ENCODE peak calls at places on chromosomes 1 and 21, in five cellular contexts. D, K, R, Z and S are unnamed samples.

GRCh38 chr1:98502937-98503336 is 158.6 kb upstream of the SNX7 start:
- DNase-seq in Z (no peak), R (no peak), K (no peak), D (no peak), S (no peak)

GRCh38 chr1:35597870-35598269 is 24.8 kb downstream of the TFAP2E start:
- DNase-seq in K (no peak), R (no peak), Z (no peak), D (no peak), S (no peak)

GRCh38 chr1:24267003-24267402 is 52.2 kb upstream of the GRHL3 start:
- DNase-seq in Z (no peak), K (no peak), R (no peak), D (no peak), S (no peak)

GRCh38 chr1:112935474-112936289 is 20.3 kb downstream of the SLC16A1 start:
- DNase-seq in K (no peak), R (no peak), Z (no peak), D (no peak), S (no peak)

GRCh38 chr1:162301696-162302095 is 75.0 kb downstream of the SPATA46 start:
- DNase-seq in Z (no peak), R (no peak), K (no peak), D (no peak), S (no peak)

GRCh38 chr1:164764333-164764732 is 205.3 kb downstream of the PBX1 start:
- DNase-seq in R (no peak), Z (no peak), D (no peak), K (no peak), S (no peak)

GRCh38 chr1:197567442-197567841 is 207.8 kb downstream of the DENND1B start:
- DNase-seq in K (no peak), D (no peak), Z (no peak), R (no peak), S (no peak)

GRCh38 chr1:212315907-212316306 is 30.7 kb downstream of the PPP2R5A start:
- DNase-seq in Z (peak; percentile 29), D (no peak), K (no peak), R (no peak), S (no peak)

GRCh38 chr1:171801395-171801990 is 20.0 kb downstream of the METTL13 start:
- DNase-seq in K (no peak), Z (peak; percentile 35), D (no peak), R (no peak), S (peak; percentile 49)

GRCh38 chr21:43467785-43468184 is 40.9 kb upstream of the SIK1 start:
- DNase-seq in D (no peak), K (no peak), R (no peak), Z (no peak), S (no peak)

GRCh38 chr1:54996869-54997710 is 1.6 kb upstream of the BSND start:
- DNase-seq in D (no peak), R (no peak), K (peak; percentile 36), Z (peak; percentile 34), S (no peak)

GRCh38 chr1:221725683-221726330 is 16.1 kb downstream of the DUSP10 start:
- DNase-seq in Z (no peak), R (no peak), K (no peak), D (no peak), S (no peak)

GRCh38 chr1:155254228-155254713 is 1.0 kb downstream of the ENTREP3 start:
- DNase-seq in Z (no peak), K (no peak), R (no peak), D (no peak), S (no peak)

GRCh38 chr1:37722181-37723071 is 30.1 kb downstream of the CDCA8 start:
- DNase-seq in Z (no peak), R (no peak), D (no peak), K (no peak), S (no peak)

GRCh38 chr1:41728403-41729202 is 190.1 kb downstream of the HIVEP3 start:
- DNase-seq in D (no peak), Z (no peak), K (no peak), R (no peak), S (peak; percentile 83)

GRCh38 chr1:211551628-211552465 is 27.1 kb downstream of the SLC30A1 start:
- DNase-seq in R (peak; percentile 68), K (no peak), D (no peak), Z (no peak), S (no peak)

GRCh38 chr1:51093566-51093965 is 8.5 kb upstream of the C1orf185 start:
- DNase-seq in K (no peak), D (no peak), R (no peak), Z (no peak), S (no peak)

GRCh38 chr1:3623441-3624150 is 1.2 kb upstream of the TPRG1L start:
- DNase-seq in R (no peak), K (no peak), Z (no peak), D (no peak), S (no peak)

GRCh38 chr1:201628490-201628889 is 89.6 kb downstream of the NAV1 start:
- DNase-seq in D (no peak), Z (peak; percentile 38), K (peak; percentile 67), R (no peak), S (no peak)

GRCh38 chr21:15842565-15842880 is 112.7 kb downstream of the USP25 start:
- DNase-seq in D (no peak), R (no peak), K (no peak), Z (no peak), S (no peak)

GRCh38 chr1:221740941-221741363 is 937 bp downstream of the DUSP10 start:
- DNase-seq in Z (no peak), K (no peak), D (no peak), R (no peak), S (no peak)

GRCh38 chr1:154193821-154194220 is 1.9 kb upstream of the TPM3 start:
- DNase-seq in D (peak; percentile 66), R (no peak), K (no peak), Z (no peak), S (no peak)

GRCh38 chr1:150272379-150272840 is at the start of gene C1orf54:
- DNase-seq in K (peak; percentile 44), D (peak; percentile 34), Z (peak; percentile 81), R (no peak), S (no peak)

GRCh38 chr1:30353637-30354036 is 369.7 kb downstream of the MATN1 start:
- DNase-seq in Z (no peak), R (no peak), K (no peak), D (no peak), S (no peak)
- TF ChIP-seq CTCF in Z (no peak), R (no peak), K (peak; percentile 27), D (no peak), S (no peak)

DNA sequence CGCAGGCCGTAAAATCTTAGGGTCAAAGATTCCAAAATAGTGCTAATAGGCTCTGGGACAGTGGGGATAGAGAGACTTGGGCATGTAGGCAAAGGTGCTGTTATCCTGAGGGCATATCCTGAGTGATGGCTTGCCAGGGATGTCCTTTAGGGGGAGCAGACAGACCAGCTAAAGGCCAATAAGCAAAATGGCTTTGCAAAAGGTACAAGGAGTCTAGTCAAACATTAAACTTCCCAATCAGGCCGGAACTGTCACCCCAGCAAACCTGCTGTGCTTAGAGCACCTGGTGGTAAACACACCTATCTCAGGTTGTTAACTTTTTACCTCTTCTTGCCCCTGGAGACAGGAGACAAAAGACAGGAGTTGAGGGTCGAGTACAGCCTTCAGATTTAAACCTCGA is 49.1 kb downstream of the TRABD2B start:
- DNase-seq in K (no peak), D (no peak), R (no peak), Z (no peak), S (no peak)
- TF ChIP-seq CTCF in K (no peak), D (peak; percentile 10), R (peak; percentile 26), Z (no peak), S (no peak)

GRCh38 chr1:230149751-230150584 is 82.9 kb downstream of the GALNT2 start:
- DNase-seq in R (no peak), D (no peak), Z (no peak), K (no peak), S (peak; percentile 57)
- TF ChIP-seq CTCF in R (no peak), D (no peak), Z (no peak), K (no peak), S (no peak)

DNA sequence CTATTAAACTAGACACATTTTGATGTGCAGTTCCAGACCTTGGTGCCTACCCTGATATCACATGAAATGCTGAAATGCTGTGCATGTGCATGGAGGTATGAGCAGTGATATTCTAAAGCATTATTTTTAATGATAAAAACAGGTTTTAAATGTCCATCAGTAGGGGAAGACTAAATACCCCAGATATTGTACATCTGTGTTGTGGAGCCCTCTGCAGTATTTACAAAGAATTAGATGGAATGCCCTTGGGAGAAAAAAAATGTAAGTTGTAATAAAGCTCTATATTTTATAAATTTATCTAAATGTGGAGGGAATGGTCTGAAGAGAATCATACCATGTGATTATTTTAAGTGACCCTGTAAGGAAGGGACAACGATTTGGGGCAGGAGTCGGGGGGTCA is 39.1 kb upstream of the IGSF5 start:
- DNase-seq in D (no peak), Z (no peak), K (no peak), R (no peak), S (no peak)
- TF ChIP-seq CTCF in D (no peak), Z (no peak), K (no peak), R (peak; percentile 26), S (no peak)

GRCh38 chr1:182910143-182910542 is 42.8 kb downstream of the SHCBP1L start:
- DNase-seq in D (no peak), Z (peak; percentile 35), R (no peak), K (no peak), S (no peak)
- TF ChIP-seq CTCF in D (no peak), Z (no peak), R (no peak), K (no peak), S (no peak)

GRCh38 chr1:46186076-46186475 is 9.8 kb upstream of the P3R3URF start:
- DNase-seq in Z (no peak), D (no peak), K (no peak), R (no peak), S (no peak)

GRCh38 chr1:46187106-46187869 is 10.9 kb downstream of the POMGNT1 start:
- DNase-seq in R (no peak), K (no peak), D (no peak), Z (no peak), S (no peak)

GRCh38 chr1:46190539-46190938 is 7.7 kb downstream of the POMGNT1 start:
- DNase-seq in K (no peak), D (no peak), R (no peak), Z (no peak), S (no peak)

GRCh38 chr1:46191033-46191701 is 7.1 kb downstream of the POMGNT1 start:
- DNase-seq in R (no peak), K (no peak), D (no peak), Z (no peak), S (no peak)

GRCh38 chr1:46188295-46189030 is 9.8 kb downstream of the POMGNT1 start:
- DNase-seq in Z (no peak), R (no peak), K (no peak), D (no peak), S (no peak)
- TF ChIP-seq CTCF in Z (no peak), R (peak; percentile 22), K (no peak), D (no peak), S (no peak)